ENCODE peak calls at places on chromosomes 5 and 9, in four cellular contexts. F is HepG2, R is WTC11, O is GM12878. M is an unnamed sample.
A peak's percentile ranks its signal among the peaks of the same experiment; 100 is the strongest.

GRCh38 chr9:134145262-134145661 is 9.4 kb downstream of the WDR5 start:
- DNase-seq in R (no peak), O (no peak), F (no peak), M (no peak)

GRCh38 chr5:109936091-109936490 is 246.4 kb downstream of the MAN2A1 start:
- DNase-seq in F (no peak), R (no peak), O (no peak), M (no peak)

GRCh38 chr9:28909526-28909925 is 1336.2 kb upstream of the C9orf72 start:
- DNase-seq in F (no peak), O (no peak), R (no peak), M (no peak)

GRCh38 chr5:115599502-115599901 is 2.8 kb downstream of the TICAM2 start:
- DNase-seq in R (no peak), O (no peak), F (no peak), M (no peak)

GRCh38 chr9:530681-531080 is 310.8 kb upstream of the DMRT1 start:
- DNase-seq in O (no peak), R (no peak), F (no peak), M (no peak)

GRCh38 chr9:130715270-130716077 is 21.9 kb downstream of the EXOSC2 start:
- DNase-seq in F (no peak), O (no peak), R (no peak), M (no peak)

GRCh38 chr5:56763711-56764466 is 51.5 kb upstream of the MAP3K1 start:
- DNase-seq in F (peak; percentile 26), O (no peak), R (no peak), M (no peak)

GRCh38 chr9:18893051-18893450 is 140.0 kb downstream of the SAXO1 start:
- DNase-seq in R (no peak), F (no peak), O (no peak), M (no peak)

GRCh38 chr5:60960591-60960990 is 15.6 kb downstream of the NDUFAF2 start:
- DNase-seq in F (no peak), R (no peak), O (no peak), M (no peak)

GRCh38 chr9:128624566-128624965 is 32.1 kb downstream of the DYNC2I2 start:
- DNase-seq in R (no peak), O (no peak), F (no peak), M (no peak)

GRCh38 chr9:98081477-98082219 is 25.1 kb downstream of the NANS start:
- DNase-seq in F (peak; percentile 55), O (no peak), R (no peak), M (no peak)

GRCh38 chr5:127324756-127325155 is 34.2 kb downstream of the MEGF10 start:
- DNase-seq in R (no peak), O (no peak), F (no peak), M (no peak)

GRCh38 chr5:134153657-134154056 is 23.1 kb downstream of the SKP1 start:
- DNase-seq in O (no peak), F (no peak), R (no peak), M (no peak)

GRCh38 chr5:118558871-118559270 is 429.5 kb downstream of the DTWD2 start:
- DNase-seq in F (no peak), O (no peak), R (no peak), M (no peak)

GRCh38 chr9:135608294-135608998 is 30.9 kb downstream of the GLT6D1 start:
- DNase-seq in O (no peak), R (no peak), F (no peak), M (no peak)

GRCh38 chr9:115207003-115207837 is 89.3 kb upstream of the TNC start:
- DNase-seq in O (peak; percentile 72), F (no peak), R (no peak), M (no peak)

GRCh38 chr5:15014809-15015208 is 143.2 kb upstream of the ANKH start:
- DNase-seq in O (no peak), R (no peak), F (peak; percentile 82), M (no peak)

GRCh38 chr9:129126789-129127618 is 15.8 kb downstream of the PTPA start:
- DNase-seq in O (no peak), R (peak; percentile 43), F (no peak), M (no peak)

GRCh38 chr5:135073771-135074345 is 39.8 kb upstream of the PITX1 start:
- DNase-seq in F (no peak), O (no peak), R (no peak), M (no peak)

GRCh38 chr5:33938881-33939280 is 2.7 kb downstream of the RXFP3 start:
- DNase-seq in F (no peak), R (no peak), O (no peak), M (no peak)

GRCh38 chr9:135797507-135798302 is 95.7 kb downstream of the KCNT1 start:
- DNase-seq in F (no peak), O (no peak), R (peak; percentile 88), M (peak; percentile 78)

GRCh38 chr5:15069407-15069905 is 197.9 kb upstream of the ANKH start:
- DNase-seq in F (no peak), R (no peak), O (no peak), M (no peak)

GRCh38 chr9:111805841-111806241 is 11.1 kb upstream of the SHOC1 start:
- DNase-seq in O (no peak), F (no peak), R (no peak), M (no peak)

GRCh38 chr9:119003882-119004617 is 365.2 kb downstream of the BRINP1 start:
- DNase-seq in F (no peak), R (no peak), O (no peak), M (no peak)

GRCh38 chr5:163580516-163580915 is 75.1 kb downstream of the MAT2B start:
- DNase-seq in F (no peak), R (no peak), O (no peak), M (no peak)

GRCh38 chr5:81850932-81851331 is 100.0 kb upstream of the SSBP2 start:
- DNase-seq in F (no peak), O (no peak), R (no peak), M (no peak)
- TF ChIP-seq CREM in F (no peak), O (no peak), R (no peak), M (no peak)

GRCh38 chr5:78273436-78273835 is 21.1 kb downstream of the AP3B1 start:
- DNase-seq in R (no peak), F (no peak), O (no peak), M (no peak)
- TF ChIP-seq CREM in R (no peak), F (no peak), O (no peak), M (no peak)

GRCh38 chr5:206406-206805 is 11.5 kb downstream of the CCDC127 start:
- DNase-seq in R (no peak), F (no peak), O (no peak), M (no peak)
- TF ChIP-seq CREM in R (no peak), F (no peak), O (no peak), M (no peak)

DNA sequence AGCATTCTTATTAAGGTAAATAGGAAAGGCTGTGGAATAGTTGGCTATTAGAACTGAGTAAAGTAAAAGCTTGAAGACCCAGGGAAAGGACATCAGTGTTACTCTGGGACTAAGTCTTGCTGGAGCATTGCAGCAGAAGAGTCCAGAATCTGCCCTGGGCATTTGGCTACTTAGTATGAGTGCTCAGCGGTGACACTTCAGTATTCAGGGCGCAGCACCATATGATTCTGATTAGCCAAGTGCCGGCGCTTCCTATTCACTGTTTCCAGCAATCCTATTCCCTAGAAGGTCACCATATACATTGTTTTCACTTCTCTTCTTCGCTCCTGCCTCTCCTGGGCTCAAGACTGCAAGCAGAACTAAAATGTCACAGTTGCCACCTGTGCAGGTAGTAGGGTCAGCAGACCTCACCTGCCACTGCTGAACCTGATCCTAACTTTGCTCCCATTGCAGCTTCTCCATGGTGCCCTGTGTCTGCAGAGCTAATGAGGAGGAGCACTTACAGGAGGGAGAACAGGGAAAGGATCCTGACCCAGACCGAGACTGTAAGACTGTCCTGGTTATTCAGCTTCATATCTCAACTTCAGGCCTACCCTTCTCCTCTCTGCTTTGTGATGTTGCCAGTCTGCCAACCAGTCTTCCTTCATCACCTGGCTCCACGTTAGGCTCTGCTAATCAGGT is 313.6 kb upstream of the PIK3R1 start:
- DNase-seq in O (no peak), R (no peak), F (no peak), M (no peak)
- TF ChIP-seq CREM in O (no peak), R (no peak), F (no peak), M (no peak)

GRCh38 chr5:177416334-177416733 is 7.0 kb upstream of the F12 start:
- DNase-seq in F (no peak), O (no peak), R (no peak), M (no peak)
- TF ChIP-seq CREM in F (no peak), O (no peak), R (no peak), M (no peak)

DNA sequence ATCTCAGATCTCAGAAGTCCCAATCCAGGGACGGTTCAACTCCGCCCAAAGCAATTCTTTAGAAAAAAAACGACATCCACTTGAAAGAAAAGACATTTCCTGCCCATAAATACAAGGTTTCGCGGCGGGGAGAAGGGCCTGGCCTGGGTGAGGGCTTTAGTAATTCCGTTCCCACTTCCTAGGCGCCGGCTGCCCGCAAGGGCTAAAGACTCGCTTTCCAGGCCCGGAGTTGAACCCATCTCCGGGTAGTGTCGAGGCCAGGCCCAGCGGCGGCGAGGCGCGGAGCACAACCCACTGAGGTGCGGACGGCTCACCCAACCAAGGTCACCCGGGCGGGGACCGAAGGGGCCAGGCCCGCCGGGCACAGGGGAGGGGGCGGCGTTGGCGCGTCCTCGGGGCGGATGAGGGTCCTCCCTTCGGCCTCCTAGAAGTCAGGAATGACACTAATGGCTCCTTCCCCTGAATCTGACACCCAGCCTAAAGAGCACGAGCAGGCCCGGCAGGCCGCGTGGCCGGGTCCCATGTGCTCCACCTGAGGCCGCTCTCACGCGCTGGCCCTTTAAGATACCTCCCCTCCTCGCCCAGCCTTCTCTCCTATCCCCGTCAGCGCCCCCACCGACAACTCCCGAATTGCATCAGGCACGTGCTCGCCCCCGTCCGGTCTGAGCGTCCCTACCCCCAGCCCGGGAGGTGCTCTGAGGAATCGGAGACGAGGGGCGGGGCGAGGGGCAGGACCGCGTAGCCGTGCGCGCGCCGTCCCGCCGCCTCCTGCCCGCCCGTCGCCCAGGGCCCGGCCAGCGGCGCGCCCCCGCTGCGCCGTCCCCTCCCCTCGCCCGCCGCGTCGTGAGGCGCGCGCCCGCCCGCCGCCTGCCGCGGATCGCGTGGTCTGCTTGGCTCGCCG is 467 bp upstream of the LARP1 start:
- DNase-seq in R (peak; percentile 100), O (peak; percentile 93), F (peak; percentile 96), M (peak; percentile 97)
- TF ChIP-seq CREM in R (peak; percentile 80), O (peak; percentile 75), F (peak; percentile 15), M (peak; percentile 86)

DNA sequence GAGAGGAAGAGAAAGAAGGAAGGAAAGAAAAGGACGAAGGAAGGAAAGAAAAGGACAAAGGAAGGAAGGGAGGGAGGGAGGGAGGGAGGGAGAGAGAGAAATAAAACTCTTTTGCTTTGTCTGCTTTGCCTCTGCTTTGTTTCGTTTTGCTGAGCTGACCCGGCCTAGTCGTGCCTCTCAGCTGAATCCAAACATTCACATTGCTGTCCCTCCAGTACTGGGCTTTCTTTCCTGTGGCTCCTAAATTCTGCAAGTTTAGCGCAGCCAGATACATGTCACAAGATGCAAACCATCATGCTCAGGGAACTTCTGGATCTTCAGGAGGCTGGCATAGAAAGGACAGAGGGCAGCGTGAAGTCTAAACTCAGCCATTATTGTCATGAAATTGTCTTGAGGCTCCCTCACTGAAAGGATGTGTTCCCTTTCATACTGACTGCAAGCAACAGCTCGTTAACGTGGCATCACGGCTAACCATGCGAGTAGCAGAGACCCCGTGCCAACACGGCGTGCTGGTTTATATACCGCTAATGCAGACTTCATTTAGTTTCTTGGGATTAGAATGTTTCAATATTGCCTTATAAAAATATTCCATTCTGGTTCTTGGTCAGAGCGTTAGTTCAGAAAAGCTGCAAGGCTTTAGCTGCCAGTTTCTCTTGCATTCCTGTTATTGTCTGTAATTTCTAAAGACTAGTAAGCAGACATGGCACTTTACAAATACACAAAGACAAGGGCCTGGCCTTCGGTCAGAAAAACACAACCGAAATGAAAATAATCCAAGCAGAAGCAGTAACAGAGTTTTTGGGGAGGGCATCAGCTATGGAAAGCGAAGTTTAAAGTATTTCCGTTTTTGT is 94.2 kb downstream of the TMEM174 start:
- DNase-seq in O (no peak), F (no peak), R (no peak), M (no peak)
- TF ChIP-seq CREM in O (no peak), F (no peak), R (no peak), M (no peak)

GRCh38 chr9:36276840-36277239 is 18.6 kb upstream of the GNE start:
- DNase-seq in F (peak; percentile 6), O (no peak), R (no peak), M (no peak)
- TF ChIP-seq CREM in F (no peak), O (no peak), R (no peak), M (no peak)

M was measured in K562.